ENCODE peak calls at places on chromosomes 3 and 15, in seven cellular contexts. H, E, M, S, A, V and T are unnamed samples.

GRCh38 chr3:65144791-65145355 is 457.1 kb upstream of the ADAMTS9 start:
- DNase-seq in M (no peak), V (no peak), H (no peak), A (no peak), S (no peak), E (no peak), T (no peak)

GRCh38 chr3:190127207-190127606 is 6.5 kb upstream of the P3H2 start:
- DNase-seq in E (no peak), S (no peak), H (no peak), M (no peak), V (no peak), A (no peak), T (no peak)

GRCh38 chr3:197038604-197039003 is 9.0 kb upstream of the MELTF start:
- DNase-seq in A (no peak), S (no peak), H (no peak), E (no peak), V (no peak), M (no peak), T (no peak)

GRCh38 chr3:10887015-10887414 is 71.0 kb downstream of the SLC6A11 start:
- DNase-seq in A (no peak), E (no peak), H (no peak), V (no peak), S (no peak), M (no peak), T (no peak)

GRCh38 chr15:68930268-68931022 is at the start of gene SPESP1:
- DNase-seq in V (peak), S (no peak), H (peak), M (peak), E (peak), A (no peak), T (no peak)

GRCh38 chr3:126263539-126263938 is 83.2 kb upstream of the ALDH1L1 start:
- DNase-seq in H (no peak), E (no peak), M (no peak), A (no peak), S (no peak), V (no peak), T (no peak)

GRCh38 chr3:142724682-142725351 is 983 bp downstream of the TRPC1 start:
- DNase-seq in M (peak), E (no peak), V (peak), S (peak), A (no peak), H (no peak), T (peak)

GRCh38 chr3:135806342-135806741 is 159.2 kb upstream of the PPP2R3A start:
- DNase-seq in V (no peak), E (no peak), H (no peak), S (no peak), M (no peak), A (no peak), T (no peak)

GRCh38 chr3:187150599-187150998 is 11.3 kb upstream of the RPL39L start:
- DNase-seq in M (peak), H (no peak), A (peak), E (peak), S (peak), V (peak), T (peak)

GRCh38 chr3:189099031-189099471 is 72.7 kb upstream of the TPRG1 start:
- DNase-seq in H (peak), A (no peak), E (no peak), V (no peak), M (no peak), S (no peak), T (no peak)

GRCh38 chr3:66473637-66474036 is 27.2 kb downstream of the LRIG1 start:
- DNase-seq in H (no peak), M (no peak), A (no peak), S (no peak), V (no peak), E (no peak), T (no peak)

GRCh38 chr3:128149632-128150031 is 3.6 kb upstream of the EEFSEC start:
- DNase-seq in V (no peak), M (no peak), S (no peak), H (no peak), E (no peak), A (no peak), T (no peak)

GRCh38 chr15:83657549-83657948 is 3.6 kb downstream of the ADAMTSL3 start:
- DNase-seq in A (no peak), H (no peak), M (no peak), V (no peak), S (no peak), E (no peak), T (no peak)

GRCh38 chr3:185290266-185290665 is 36.4 kb upstream of the EHHADH start:
- DNase-seq in S (no peak), V (no peak), M (peak), H (no peak), A (no peak), E (no peak), T (no peak)

GRCh38 chr3:25088284-25088683 is 339.8 kb upstream of the RARB start:
- DNase-seq in E (no peak), V (no peak), M (no peak), S (no peak), H (no peak), A (no peak), T (peak)

GRCh38 chr15:63610209-63610841 is 13.1 kb downstream of the FBXL22 start:
- DNase-seq in S (peak), A (peak), E (peak), V (peak), H (peak), M (peak), T (peak)

GRCh38 chr3:123422457-123422856 is 26.4 kb downstream of the ADCY5 start:
- DNase-seq in H (no peak), V (no peak), S (no peak), A (no peak), E (no peak), M (no peak), T (no peak)

GRCh38 chr3:114194750-114195149 is 15.9 kb upstream of the DRD3 start:
- DNase-seq in H (no peak), V (no peak), E (no peak), A (no peak), M (no peak), S (no peak), T (no peak)

GRCh38 chr15:31387483-31388118 is 61.0 kb downstream of the KLF13 start:
- DNase-seq in A (no peak), E (no peak), H (no peak), M (no peak), S (peak), V (no peak), T (peak)

GRCh38 chr3:126358038-126358815 is 1.0 kb upstream of the KLF15 start:
- DNase-seq in A (no peak), H (no peak), E (no peak), S (peak), V (no peak), M (no peak), T (peak)

GRCh38 chr15:80179025-80179759 is 26.4 kb downstream of the FAH start:
- DNase-seq in V (no peak), H (peak), A (no peak), M (no peak), E (no peak), S (no peak), T (no peak)